ENCODE peak calls at places on chromosome 10, in four cellular contexts. N is AG04450, J is progenitor cell of endocrine pancreas, O is AG10803. Q is an unnamed sample.

GRCh38 chr10:30000802-30001571 is 58.4 kb downstream of the JCAD start:
- DNase-seq in N (peak), J (no peak), O (peak), Q (peak)

GRCh38 chr10:25849971-25850370 is 84.1 kb upstream of the MYO3A start:
- DNase-seq in N (no peak), J (no peak), O (no peak), Q (no peak)

GRCh38 chr10:112435013-112435619 is 11.6 kb downstream of the ZDHHC6 start:
- DNase-seq in N (no peak), J (no peak), O (peak), Q (peak)

GRCh38 chr10:28468707-28469483 is 64.0 kb upstream of the WAC start:
- DNase-seq in N (no peak), J (no peak), O (no peak), Q (no peak)

GRCh38 chr10:99395750-99396445 is 34.5 kb downstream of the GOT1 start:
- DNase-seq in N (peak), J (no peak), O (peak), Q (peak)

GRCh38 chr10:114647545-114648138 is 10.4 kb downstream of the ABLIM1 start:
- DNase-seq in N (no peak), J (no peak), O (no peak), Q (peak)

GRCh38 chr10:62244785-62245595 is 23.7 kb downstream of the RTKN2 start:
- DNase-seq in N (no peak), J (no peak), O (peak), Q (peak)

GRCh38 chr10:100858742-100859141 is 54.0 kb upstream of the SLF2 start:
- DNase-seq in N (no peak), J (no peak), O (no peak), Q (no peak)

GRCh38 chr10:62815373-62816111 is 624 bp downstream of the EGR2 start:
- DNase-seq in N (no peak), J (peak), O (no peak), Q (no peak)

GRCh38 chr10:76553700-76554470 is 1083.7 kb downstream of the KCNMA1 start:
- DNase-seq in N (no peak), J (no peak), O (peak), Q (no peak)

GRCh38 chr10:132036153-132036886 is 29.4 kb upstream of the JAKMIP3 start:
- DNase-seq in N (no peak), J (no peak), O (peak), Q (no peak)

GRCh38 chr10:53580465-53580864 is 807.9 kb upstream of the MBL2 start:
- DNase-seq in N (no peak), J (no peak), O (no peak), Q (no peak)
- TF ChIP-seq CTCF in N (no peak), J (peak), O (no peak), Q (no peak)

GRCh38 chr10:70537398-70538194 is 59.0 kb downstream of the PALD1 start:
- DNase-seq in N (no peak), J (peak), O (no peak), Q (no peak)

GRCh38 chr10:70538195-70538520 is 59.6 kb downstream of the PALD1 start:
- DNase-seq in N (no peak), J (no peak), O (no peak), Q (no peak)

GRCh38 chr10:70534281-70534680 is 55.7 kb downstream of the PALD1 start:
- DNase-seq in N (no peak), J (no peak), O (no peak), Q (no peak)

GRCh38 chr10:70535451-70535850 is 56.9 kb downstream of the PALD1 start:
- DNase-seq in N (no peak), J (no peak), O (no peak), Q (no peak)

DNA sequence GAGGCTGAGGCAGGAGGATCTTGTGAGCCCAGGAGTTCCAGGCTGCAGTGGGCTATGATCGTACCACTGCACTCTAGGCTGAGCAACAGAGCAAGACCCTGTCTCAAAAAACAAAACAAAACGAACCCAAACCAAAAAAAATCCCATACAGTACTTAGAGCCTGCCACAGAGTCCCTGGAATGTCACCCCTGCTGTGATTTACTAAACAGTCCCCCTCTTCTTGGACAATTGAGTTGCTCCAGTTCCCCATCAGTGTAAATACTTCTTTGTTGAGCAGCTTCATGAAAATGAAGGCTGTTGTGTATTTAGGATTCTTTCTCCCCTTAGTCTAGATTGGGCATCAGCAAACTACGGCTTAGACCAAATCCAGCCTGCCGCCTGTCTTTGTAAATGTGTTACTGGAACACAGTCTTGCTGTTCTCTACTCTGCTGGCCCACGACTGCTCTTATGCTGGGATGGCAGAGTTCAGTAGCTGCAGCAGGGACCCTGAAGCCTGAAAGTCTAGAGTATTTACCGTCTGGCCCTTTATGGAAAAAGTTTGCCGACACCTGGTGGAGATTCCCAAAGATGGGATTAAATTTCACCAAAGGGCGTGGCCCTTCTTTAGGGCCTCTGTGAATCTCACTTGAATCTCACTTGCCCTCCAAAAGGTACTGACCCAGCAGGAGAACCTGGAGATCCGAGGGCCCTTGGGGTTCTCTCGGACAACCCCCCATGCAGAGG is 57.8 kb downstream of the PALD1 start:
- DNase-seq in N (no peak), J (no peak), O (no peak), Q (no peak)
- TF ChIP-seq CTCF in N (peak), J (no peak), O (no peak), Q (no peak)

GRCh38 chr10:3622427-3622826 is 162.6 kb downstream of the KLF6 start:
- DNase-seq in N (no peak), J (no peak), O (no peak), Q (no peak)

GRCh38 chr10:3620818-3621217 is 164.2 kb downstream of the KLF6 start:
- DNase-seq in N (no peak), J (no peak), O (no peak), Q (no peak)

GRCh38 chr10:3623746-3624145 is 161.3 kb downstream of the KLF6 start:
- DNase-seq in N (peak), J (no peak), O (peak), Q (peak)

GRCh38 chr10:3624367-3624766 is 160.6 kb downstream of the KLF6 start:
- DNase-seq in N (peak), J (no peak), O (peak), Q (peak)

GRCh38 chr10:3622845-3623621 is 162.0 kb downstream of the KLF6 start:
- DNase-seq in N (no peak), J (no peak), O (peak), Q (peak)
- TF ChIP-seq CTCF in N (no peak), J (no peak), O (no peak), Q (no peak)

DNA sequence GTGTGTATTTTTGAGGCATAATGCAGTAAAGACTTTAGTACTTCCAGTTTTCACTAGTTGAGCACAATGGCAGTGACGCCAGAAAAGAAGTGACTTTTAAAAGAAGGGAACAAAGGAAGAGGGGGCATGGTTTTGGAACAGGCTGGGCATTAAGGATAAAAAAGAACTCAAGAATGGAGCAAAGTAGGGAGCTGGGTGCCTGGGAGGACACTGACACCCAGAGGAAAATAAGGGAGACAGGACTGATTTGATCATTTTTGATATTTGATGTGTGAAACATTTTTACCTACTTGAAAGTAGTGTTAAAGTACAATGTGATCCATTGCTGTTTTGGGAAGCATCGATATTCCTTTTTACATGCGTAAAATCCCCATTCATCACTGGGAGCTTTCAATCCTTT is 85.4 kb downstream of the ADAM12 start:
- DNase-seq in N (no peak), J (no peak), O (no peak), Q (no peak)
- TF ChIP-seq CTCF in N (peak), J (no peak), O (peak), Q (no peak)

GRCh38 chr10:80165173-80165572 is 32.6 kb downstream of the PLAC9 start:
- DNase-seq in N (no peak), J (no peak), O (no peak), Q (peak)
- TF ChIP-seq CTCF in N (peak), J (no peak), O (peak), Q (peak)

GRCh38 chr10:120112809-120113208 is 220.3 kb downstream of the SEC23IP start:
- DNase-seq in N (no peak), J (no peak), O (no peak), Q (no peak)

GRCh38 chr10:120110196-120110595 is 217.7 kb downstream of the SEC23IP start:
- DNase-seq in N (no peak), J (no peak), O (no peak), Q (no peak)

GRCh38 chr10:120103957-120104560 is 211.5 kb downstream of the SEC23IP start:
- DNase-seq in N (no peak), J (no peak), O (no peak), Q (no peak)

GRCh38 chr10:120108941-120109340 is 216.4 kb downstream of the SEC23IP start:
- DNase-seq in N (no peak), J (no peak), O (no peak), Q (no peak)
- TF ChIP-seq CTCF in N (no peak), J (no peak), O (no peak), Q (no peak)

GRCh38 chr10:111277685-111278084 is 200.9 kb downstream of the ADRA2A start:
- DNase-seq in N (no peak), J (no peak), O (no peak), Q (no peak)

GRCh38 chr10:111281516-111281915 is 204.7 kb downstream of the ADRA2A start:
- DNase-seq in N (no peak), J (no peak), O (peak), Q (peak)
- TF ChIP-seq CTCF in N (no peak), J (peak), O (peak), Q (peak)

DNA sequence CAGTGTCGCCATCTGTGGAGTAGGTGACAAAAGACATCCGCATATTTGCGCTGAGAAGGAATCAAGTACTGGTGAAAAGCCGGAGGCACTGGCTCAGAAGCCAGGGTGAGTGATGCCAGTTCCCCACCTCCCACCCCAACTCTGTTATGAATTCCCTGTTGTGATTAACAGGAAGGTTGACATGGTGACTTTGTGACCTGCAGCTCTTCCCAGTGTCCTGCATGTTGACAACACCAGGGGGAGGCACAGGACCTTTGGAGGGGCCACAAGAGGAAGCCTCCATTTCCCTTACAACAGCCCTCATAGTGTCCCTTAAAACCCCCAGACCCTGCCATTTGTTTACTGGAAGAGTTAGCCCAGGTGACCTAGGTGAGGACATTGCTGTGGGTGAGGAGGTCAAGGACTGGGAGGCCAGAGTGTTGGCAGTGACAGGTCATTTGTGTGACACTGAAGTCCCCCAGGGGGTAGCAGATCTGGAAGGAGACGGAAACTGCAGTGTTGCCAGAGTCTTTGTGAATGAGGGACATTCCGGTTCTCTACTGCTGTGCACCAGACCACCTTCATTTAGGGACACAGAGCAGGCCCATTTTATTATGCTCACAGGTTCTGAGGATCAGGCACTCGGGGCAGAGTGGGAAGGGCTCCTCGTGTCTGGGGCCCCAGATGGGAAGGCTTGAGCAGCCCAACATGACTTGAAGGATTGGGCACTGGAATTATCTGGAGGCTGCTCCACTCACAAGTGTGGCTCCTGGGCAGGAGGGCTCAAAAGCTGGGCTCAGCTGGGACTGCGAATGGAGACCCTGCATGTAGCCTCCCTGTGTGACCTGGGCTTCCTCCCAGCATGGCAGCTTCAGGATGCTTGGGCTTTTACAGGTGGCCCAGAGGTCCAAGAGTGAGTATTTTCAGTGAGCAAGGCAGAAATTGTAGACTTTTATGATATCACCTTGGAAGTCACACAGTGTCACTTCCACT is 13.0 kb upstream of the ANTXRL start:
- DNase-seq in N (no peak), J (peak), O (no peak), Q (no peak)
- TF ChIP-seq CTCF in N (peak), J (peak), O (peak), Q (no peak)

GRCh38 chr10:16910795-16911164 is 93.6 kb upstream of the RSU1 start:
- DNase-seq in N (no peak), J (no peak), O (no peak), Q (no peak)

GRCh38 chr10:16919076-16919972 is 102.1 kb upstream of the RSU1 start:
- DNase-seq in N (no peak), J (no peak), O (no peak), Q (no peak)

GRCh38 chr10:16913266-16913665 is 96.0 kb upstream of the RSU1 start:
- DNase-seq in N (no peak), J (no peak), O (no peak), Q (no peak)

GRCh38 chr10:16916496-16916895 is 99.3 kb upstream of the RSU1 start:
- DNase-seq in N (no peak), J (no peak), O (no peak), Q (no peak)

DNA sequence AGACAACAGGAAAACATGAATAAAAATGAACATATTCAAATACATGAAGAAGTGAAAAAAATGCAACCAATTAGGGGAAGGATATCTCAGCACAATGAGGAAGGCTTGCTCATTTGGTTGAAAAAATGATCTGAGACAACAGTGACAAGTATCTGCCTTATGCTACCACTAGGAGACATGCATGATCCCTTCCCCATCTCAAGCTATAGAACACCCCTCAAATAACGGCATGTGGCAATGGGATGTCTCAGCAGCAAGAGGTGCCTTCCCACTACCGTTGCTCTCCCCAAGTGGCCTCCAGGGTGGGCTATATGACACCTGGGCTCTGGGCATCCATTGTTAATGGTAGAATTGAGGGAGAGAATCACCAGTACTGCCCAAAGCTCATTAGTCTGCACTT is 98.1 kb upstream of the RSU1 start:
- DNase-seq in N (no peak), J (no peak), O (no peak), Q (no peak)
- TF ChIP-seq CTCF in N (peak), J (no peak), O (no peak), Q (no peak)

Q was measured in fibroblast of the aortic adventitia.